ENCODE peak calls at places on chromosomes 3 and 15, in four cellular contexts. P is WTC11, Z is GM12878, X is HepG2. L is an unnamed sample.

GRCh38 chr15:61749169-61749568 is 311.1 kb downstream of the VPS13C start:
- DNase-seq in X (no peak), P (no peak), Z (no peak), L (no peak)

GRCh38 chr15:36978625-36979024 is 121.7 kb downstream of the MEIS2 start:
- DNase-seq in X (no peak), Z (no peak), P (no peak), L (no peak)

GRCh38 chr3:124810970-124811369 is 76.2 kb downstream of the ITGB5 start:
- DNase-seq in P (no peak), Z (no peak), X (no peak), L (no peak)

GRCh38 chr15:77507911-77508310 is 87.2 kb downstream of the HMG20A start:
- DNase-seq in Z (no peak), P (no peak), X (peak; percentile 74), L (no peak)

GRCh38 chr3:124600765-124601164 is 129.5 kb upstream of the UMPS start:
- DNase-seq in Z (no peak), X (no peak), P (no peak), L (no peak)

GRCh38 chr3:123344175-123344908 is 104.5 kb downstream of the ADCY5 start:
- DNase-seq in P (no peak), Z (no peak), X (no peak), L (no peak)

GRCh38 chr3:94066829-94067470 is 4.1 kb downstream of the NSUN3 start:
- DNase-seq in X (no peak), Z (no peak), P (no peak), L (no peak)

GRCh38 chr3:119240101-119240581 is 537 bp downstream of the B4GALT4 start:
- DNase-seq in X (peak; percentile 77), Z (no peak), P (peak; percentile 45), L (peak; percentile 26)

GRCh38 chr3:177196473-177197040 is 725 bp downstream of the TBL1XR1 start:
- DNase-seq in X (no peak), P (peak; percentile 21), Z (no peak), L (peak; percentile 59)

GRCh38 chr3:18988619-18989229 is 159.6 kb upstream of the KCNH8 start:
- DNase-seq in P (no peak), Z (no peak), X (peak; percentile 12), L (no peak)

GRCh38 chr15:35507932-35508638 is 37.9 kb downstream of the DPH6 start:
- DNase-seq in Z (no peak), X (no peak), P (no peak), L (no peak)

GRCh38 chr15:66188464-66188863 is 65.1 kb downstream of the MEGF11 start:
- DNase-seq in Z (no peak), X (no peak), P (no peak), L (no peak)

GRCh38 chr3:38133557-38134405 is 3.1 kb downstream of the ACAA1 start:
- DNase-seq in Z (no peak), P (no peak), X (peak; percentile 99), L (no peak)

GRCh38 chr3:50591196-50591741 is 20.3 kb downstream of the CISH start:
- DNase-seq in Z (no peak), P (no peak), X (no peak), L (no peak)

GRCh38 chr15:59751552-59752413 is 62.7 kb upstream of the BNIP2 start:
- DNase-seq in Z (no peak), P (no peak), X (peak; percentile 11), L (no peak)

GRCh38 chr3:30988774-30989173 is 94.3 kb upstream of the GADL1 start:
- DNase-seq in X (no peak), P (no peak), Z (no peak), L (no peak)

GRCh38 chr3:132593950-132594328 is 3.1 kb upstream of the ACKR4 start:
- DNase-seq in Z (no peak), P (no peak), X (no peak), L (no peak)

GRCh38 chr3:128296469-128297251 is 143.4 kb downstream of the EEFSEC start:
- DNase-seq in X (no peak), P (no peak), Z (no peak), L (no peak)
- TF ChIP-seq NR2C2 in X (no peak), P (no peak), Z (no peak), L (no peak)

GRCh38 chr15:74451861-74452835 is 8.8 kb downstream of the UBL7 start:
- DNase-seq in P (no peak), X (no peak), Z (no peak), L (peak; percentile 46)
- TF ChIP-seq NR2C2 in P (no peak), X (no peak), Z (no peak), L (no peak)

GRCh38 chr15:100114526-100114925 is 227.2 kb downstream of the ADAMTS17 start:
- DNase-seq in X (no peak), P (no peak), Z (no peak), L (no peak)

GRCh38 chr15:100112636-100113305 is 229.0 kb downstream of the ADAMTS17 start:
- DNase-seq in P (no peak), X (no peak), Z (no peak), L (no peak)

GRCh38 chr15:100112061-100112420 is 229.7 kb downstream of the ADAMTS17 start:
- DNase-seq in X (no peak), Z (no peak), P (no peak), L (no peak)

GRCh38 chr15:100114100-100114499 is 227.7 kb downstream of the ADAMTS17 start:
- DNase-seq in X (no peak), P (no peak), Z (no peak), L (no peak)

GRCh38 chr15:100113351-100114075 is 228.3 kb downstream of the ADAMTS17 start:
- DNase-seq in P (no peak), X (no peak), Z (no peak), L (no peak)
- TF ChIP-seq NR2C2 in P (no peak), X (no peak), Z (no peak), L (no peak)

DNA sequence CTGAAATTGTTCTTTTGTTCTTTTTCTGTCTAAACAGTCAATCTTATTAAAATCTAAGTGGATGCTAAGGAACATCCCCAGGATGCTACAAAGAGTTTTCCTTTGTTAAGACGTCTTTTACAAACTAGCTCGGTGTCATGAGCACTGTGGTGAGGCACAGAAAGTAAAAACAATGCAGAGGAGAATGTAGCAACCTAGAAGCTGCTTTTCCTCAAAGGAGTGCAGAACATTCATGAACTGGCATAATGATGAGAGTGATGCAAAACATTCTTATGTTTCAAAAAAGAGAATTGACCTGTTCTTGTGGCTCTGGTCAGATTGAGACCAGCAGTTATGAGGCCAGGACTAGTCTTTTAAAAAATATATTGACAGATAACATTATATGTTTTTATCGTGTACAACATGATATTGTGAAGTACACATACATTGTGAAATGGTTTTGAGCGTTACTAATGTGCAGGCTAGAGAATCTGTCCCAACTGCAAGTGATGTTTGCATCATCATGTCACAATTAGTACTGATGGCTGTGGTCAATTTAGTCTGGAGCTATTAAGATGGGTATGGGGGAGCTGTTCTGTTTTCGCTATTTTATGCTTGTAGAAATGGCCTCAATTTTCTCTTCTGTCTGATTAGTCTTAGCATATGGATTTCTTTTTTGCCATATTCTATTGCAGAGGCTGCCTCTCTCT is 50.1 kb downstream of the HHLA2 start:
- DNase-seq in P (no peak), Z (no peak), X (no peak), L (no peak)
- TF ChIP-seq NR2C2 in P (no peak), Z (no peak), X (no peak), L (no peak)

DNA sequence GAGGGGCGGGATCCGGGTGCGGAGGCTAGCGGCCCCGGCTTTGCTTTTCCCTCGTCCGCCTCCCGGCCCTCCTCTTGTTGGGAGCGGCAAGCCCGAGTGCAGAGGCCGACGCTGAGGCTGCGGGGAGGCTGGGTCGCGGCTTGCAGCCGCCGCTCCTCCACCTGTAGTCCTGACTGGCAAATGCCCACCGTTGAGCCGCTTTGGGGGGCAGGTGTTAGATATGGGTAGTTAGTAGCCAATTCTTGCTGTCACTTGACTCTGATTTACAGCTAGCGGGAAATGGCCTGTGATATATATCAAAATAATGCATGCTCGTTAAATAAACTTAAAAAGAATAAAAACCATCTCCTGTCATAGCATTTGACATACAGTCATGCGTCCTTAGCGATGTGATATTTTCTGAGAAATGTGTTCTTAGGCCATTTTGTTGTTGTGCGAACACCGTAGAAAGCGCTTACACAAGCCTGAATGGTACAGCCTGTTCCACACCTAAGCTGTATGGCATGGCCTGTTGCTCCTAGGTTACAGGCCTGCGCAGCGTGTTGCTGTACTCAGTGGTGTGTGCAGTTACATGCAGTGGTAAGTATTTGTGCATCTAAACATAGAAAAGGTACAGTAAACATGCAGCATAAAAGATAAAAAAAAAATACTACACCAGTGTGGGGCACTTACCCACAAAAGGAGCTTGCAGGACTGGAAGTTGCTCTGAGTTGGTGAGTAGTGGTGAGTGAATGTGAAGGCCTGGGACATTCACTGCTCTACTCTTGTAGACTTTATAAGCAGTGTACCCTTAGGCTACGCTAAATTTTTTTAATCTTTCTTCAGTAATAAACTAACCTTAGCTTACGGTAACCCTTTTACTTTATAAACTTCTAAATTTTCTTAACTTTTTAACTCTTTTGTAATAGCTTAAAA is 873 bp downstream of the CAPN7 start:
- DNase-seq in Z (no peak), X (peak; percentile 53), P (no peak), L (no peak)
- TF ChIP-seq NR2C2 in Z (no peak), X (no peak), P (no peak), L (no peak)